ENCODE peak calls at places on chromosomes 12 and 14, in eight cellular contexts. One of them, this sample, is unnamed.

GRCh38 chr12:64098709-64099354 is 123.3 kb downstream of the KICS2 start:
- DNase-seq in HFFc6: no peak
- DNase-seq in A549: no peak
- DNase-seq in substantia nigra: no peak
- DNase-seq in activated CD8-positive, alpha-beta T cell treated with anti-CD3 and anti-CD28 coated beads, Interleukin-2, amount 10 ng/mL, durations not matched to agents 7 days and 5 days: no peak
- DNase-seq in activated CD4-positive, alpha-beta T cell treated with anti-CD3 and anti-CD28 coated beads, Interleukin-2, amount 10 ng/mL, durations not matched to agents 24 days and 14 days: no peak
- DNase-seq in BE2C: peak; percentile 59
- DNase-seq in NCI-H2081: peak; percentile 72
- DNase-seq in this sample: peak; percentile 80

GRCh38 chr14:91138511-91139359 is 24.9 kb downstream of the DGLUCY start:
- DNase-seq in HFFc6: peak; percentile 22
- DNase-seq in A549: peak; percentile 28
- DNase-seq in substantia nigra: no peak
- DNase-seq in activated CD8-positive, alpha-beta T cell treated with anti-CD3 and anti-CD28 coated beads, Interleukin-2, amount 10 ng/mL, durations not matched to agents 7 days and 5 days: peak; percentile 71
- DNase-seq in activated CD4-positive, alpha-beta T cell treated with anti-CD3 and anti-CD28 coated beads, Interleukin-2, amount 10 ng/mL, durations not matched to agents 24 days and 14 days: peak; percentile 88
- DNase-seq in BE2C: peak; percentile 44
- DNase-seq in NCI-H2081: peak; percentile 25
- DNase-seq in this sample: no peak

GRCh38 chr14:98137626-98138025 is 1134.4 kb downstream of the BCL11B start:
- DNase-seq in HFFc6: no peak
- DNase-seq in A549: no peak
- DNase-seq in substantia nigra: no peak
- DNase-seq in activated CD8-positive, alpha-beta T cell treated with anti-CD3 and anti-CD28 coated beads, Interleukin-2, amount 10 ng/mL, durations not matched to agents 7 days and 5 days: no peak
- DNase-seq in activated CD4-positive, alpha-beta T cell treated with anti-CD3 and anti-CD28 coated beads, Interleukin-2, amount 10 ng/mL, durations not matched to agents 24 days and 14 days: peak; percentile 65
- DNase-seq in BE2C: no peak
- DNase-seq in NCI-H2081: peak; percentile 6
- DNase-seq in this sample: no peak

GRCh38 chr12:9646794-9647622 is 22.5 kb upstream of the CLEC2D start:
- DNase-seq in HFFc6: peak; percentile 10
- DNase-seq in A549: peak; percentile 2
- DNase-seq in substantia nigra: no peak
- DNase-seq in activated CD8-positive, alpha-beta T cell treated with anti-CD3 and anti-CD28 coated beads, Interleukin-2, amount 10 ng/mL, durations not matched to agents 7 days and 5 days: no peak
- DNase-seq in activated CD4-positive, alpha-beta T cell treated with anti-CD3 and anti-CD28 coated beads, Interleukin-2, amount 10 ng/mL, durations not matched to agents 24 days and 14 days: peak; percentile 78
- DNase-seq in BE2C: no peak
- DNase-seq in NCI-H2081: no peak
- DNase-seq in this sample: no peak

GRCh38 chr14:98167702-98168101 is 1104.3 kb downstream of the BCL11B start:
- DNase-seq in HFFc6: no peak
- DNase-seq in A549: no peak
- DNase-seq in substantia nigra: no peak
- DNase-seq in activated CD8-positive, alpha-beta T cell treated with anti-CD3 and anti-CD28 coated beads, Interleukin-2, amount 10 ng/mL, durations not matched to agents 7 days and 5 days: peak; percentile 59
- DNase-seq in activated CD4-positive, alpha-beta T cell treated with anti-CD3 and anti-CD28 coated beads, Interleukin-2, amount 10 ng/mL, durations not matched to agents 24 days and 14 days: peak; percentile 79
- DNase-seq in BE2C: no peak
- DNase-seq in NCI-H2081: no peak
- DNase-seq in this sample: no peak

GRCh38 chr14:73717998-73718741 is 4.0 kb upstream of the PNMA1 start:
- DNase-seq in HFFc6: no peak
- DNase-seq in A549: no peak
- DNase-seq in substantia nigra: peak; percentile 29
- DNase-seq in activated CD8-positive, alpha-beta T cell treated with anti-CD3 and anti-CD28 coated beads, Interleukin-2, amount 10 ng/mL, durations not matched to agents 7 days and 5 days: no peak
- DNase-seq in activated CD4-positive, alpha-beta T cell treated with anti-CD3 and anti-CD28 coated beads, Interleukin-2, amount 10 ng/mL, durations not matched to agents 24 days and 14 days: no peak
- DNase-seq in BE2C: no peak
- DNase-seq in NCI-H2081: no peak
- DNase-seq in this sample: no peak

GRCh38 chr12:5078423-5078822 is 34.7 kb downstream of the KCNA5 start:
- DNase-seq in HFFc6: no peak
- DNase-seq in A549: no peak
- DNase-seq in substantia nigra: no peak
- DNase-seq in activated CD8-positive, alpha-beta T cell treated with anti-CD3 and anti-CD28 coated beads, Interleukin-2, amount 10 ng/mL, durations not matched to agents 7 days and 5 days: no peak
- DNase-seq in activated CD4-positive, alpha-beta T cell treated with anti-CD3 and anti-CD28 coated beads, Interleukin-2, amount 10 ng/mL, durations not matched to agents 24 days and 14 days: no peak
- DNase-seq in BE2C: peak; percentile 77
- DNase-seq in NCI-H2081: peak; percentile 60
- DNase-seq in this sample: no peak

GRCh38 chr14:101900253-101900652 is 64.1 kb upstream of the DYNC1H1 start:
- DNase-seq in HFFc6: no peak
- DNase-seq in A549: no peak
- DNase-seq in substantia nigra: no peak
- DNase-seq in activated CD8-positive, alpha-beta T cell treated with anti-CD3 and anti-CD28 coated beads, Interleukin-2, amount 10 ng/mL, durations not matched to agents 7 days and 5 days: no peak
- DNase-seq in activated CD4-positive, alpha-beta T cell treated with anti-CD3 and anti-CD28 coated beads, Interleukin-2, amount 10 ng/mL, durations not matched to agents 24 days and 14 days: no peak
- DNase-seq in BE2C: no peak
- DNase-seq in NCI-H2081: no peak
- DNase-seq in this sample: no peak

GRCh38 chr14:69242311-69243224 is 17.4 kb upstream of the GALNT16 start:
- DNase-seq in HFFc6: peak; percentile 76
- DNase-seq in A549: peak; percentile 76
- DNase-seq in substantia nigra: peak; percentile 29
- DNase-seq in activated CD8-positive, alpha-beta T cell treated with anti-CD3 and anti-CD28 coated beads, Interleukin-2, amount 10 ng/mL, durations not matched to agents 7 days and 5 days: peak; percentile 71
- DNase-seq in activated CD4-positive, alpha-beta T cell treated with anti-CD3 and anti-CD28 coated beads, Interleukin-2, amount 10 ng/mL, durations not matched to agents 24 days and 14 days: peak; percentile 85
- DNase-seq in BE2C: peak; percentile 64
- DNase-seq in NCI-H2081: peak; percentile 46
- DNase-seq in this sample: peak; percentile 79